ENCODE peak calls at places on chromosomes 1 and 21, in seven cellular contexts. S is GM12891, K is transverse colon, Q is tibial nerve, J is uterus, V is body of pancreas, L is H54. O is an unnamed sample.

GRCh38 chr1:26696645-26697440 is 1.0 kb downstream of the ARID1A start:
- DNase-seq in S (no peak), K (peak), Q (no peak), J (peak), V (peak), L (no peak), O (peak)

GRCh38 chr1:90475623-90476022 is 241.5 kb downstream of the BARHL2 start:
- DNase-seq in S (no peak), K (no peak), Q (no peak), J (no peak), V (no peak), L (no peak), O (no peak)

GRCh38 chr1:145947551-145947950 is 10.3 kb downstream of the LIX1L start:
- DNase-seq in S (no peak), K (no peak), Q (no peak), J (no peak), V (no peak), L (no peak), O (no peak)

GRCh38 chr1:184759651-184760050 is 5.0 kb upstream of the EDEM3 start:
- DNase-seq in S (no peak), K (no peak), Q (no peak), J (no peak), V (no peak), L (no peak), O (no peak)

GRCh38 chr1:198018529-198018928 is 101.4 kb downstream of the LHX9 start:
- DNase-seq in S (no peak), K (no peak), Q (no peak), J (no peak), V (no peak), L (peak), O (no peak)

GRCh38 chr1:41461790-41462679 is 22.4 kb downstream of the EDN2 start:
- DNase-seq in S (no peak), K (peak), Q (no peak), J (no peak), V (no peak), L (no peak), O (no peak)

GRCh38 chr1:118253310-118253903 is 68.4 kb upstream of the SPAG17 start:
- DNase-seq in S (no peak), K (no peak), Q (no peak), J (no peak), V (no peak), L (no peak), O (no peak)

GRCh38 chr1:182709225-182709764 is 24.9 kb upstream of the RGS8 start:
- DNase-seq in S (no peak), K (no peak), Q (no peak), J (no peak), V (no peak), L (no peak), O (no peak)

GRCh38 chr1:219587817-219588561 is 24.9 kb downstream of the ZC3H11B start:
- DNase-seq in S (no peak), K (no peak), Q (no peak), J (no peak), V (no peak), L (no peak), O (no peak)

GRCh38 chr1:168482106-168482505 is 61.7 kb downstream of the XCL2 start:
- DNase-seq in S (no peak), K (no peak), Q (no peak), J (no peak), V (no peak), L (no peak), O (no peak)

GRCh38 chr1:60130703-60131102 is 57.1 kb upstream of the C1orf87 start:
- DNase-seq in S (no peak), K (no peak), Q (no peak), J (no peak), V (no peak), L (no peak), O (no peak)

GRCh38 chr1:207959141-207959825 is 48.4 kb upstream of the CD34 start:
- DNase-seq in S (no peak), K (peak), Q (peak), J (peak), V (peak), L (no peak), O (peak)
- TF ChIP-seq POLR2A in S (no peak), K (no peak), Q (no peak), J (no peak), V (peak), L (no peak), O (no peak)

GRCh38 chr1:61395156-61395555 is 312.8 kb downstream of the NFIA start:
- DNase-seq in S (no peak), K (no peak), Q (no peak), J (no peak), V (no peak), L (no peak), O (no peak)

GRCh38 chr1:61391730-61392129 is 309.4 kb downstream of the NFIA start:
- DNase-seq in S (no peak), K (no peak), Q (no peak), J (no peak), V (no peak), L (no peak), O (no peak)

GRCh38 chr1:61389926-61390845 is 307.8 kb downstream of the NFIA start:
- DNase-seq in S (no peak), K (no peak), Q (no peak), J (no peak), V (no peak), L (no peak), O (no peak)

GRCh38 chr1:61393575-61393974 is 311.2 kb downstream of the NFIA start:
- DNase-seq in S (no peak), K (no peak), Q (no peak), J (no peak), V (no peak), L (no peak), O (no peak)

GRCh38 chr1:61392417-61393242 is 310.3 kb downstream of the NFIA start:
- DNase-seq in S (no peak), K (no peak), Q (no peak), J (no peak), V (no peak), L (no peak), O (no peak)
- TF ChIP-seq POLR2A in S (no peak), K (no peak), Q (no peak), J (no peak), V (no peak), L (no peak), O (no peak)

GRCh38 chr1:101566883-101567538 is 330.2 kb downstream of the S1PR1 start:
- DNase-seq in S (no peak), K (peak), Q (no peak), J (no peak), V (no peak), L (no peak), O (no peak)

DNA sequence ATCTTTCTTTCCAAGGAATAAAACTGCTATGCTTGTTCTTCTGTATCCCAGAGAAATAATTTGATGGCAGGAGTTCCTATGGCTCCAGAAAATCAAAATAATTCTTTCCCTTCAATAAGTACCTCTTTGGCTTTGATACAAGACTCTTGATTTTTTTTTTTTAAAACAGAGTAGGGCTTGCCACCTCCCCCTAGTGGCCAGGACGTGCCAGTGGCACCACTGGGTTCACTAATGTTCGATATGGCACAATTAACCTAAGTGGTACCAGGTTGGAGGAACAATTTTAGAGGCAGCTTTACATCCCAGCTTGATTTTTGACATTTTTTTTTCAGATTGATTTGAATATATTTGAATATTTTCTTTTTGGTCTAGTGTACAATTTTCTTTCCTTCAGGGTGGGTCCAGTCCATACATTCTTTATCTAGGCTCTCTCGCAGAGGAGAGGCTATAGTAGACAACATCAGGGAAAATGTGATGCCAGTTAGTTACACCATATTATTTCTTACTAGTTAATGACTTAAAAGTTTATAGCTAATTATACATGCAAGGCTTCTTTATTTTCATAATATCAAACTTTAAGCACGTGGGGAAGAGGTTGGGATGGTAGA is 330.9 kb downstream of the S1PR1 start:
- DNase-seq in S (peak), K (peak), Q (no peak), J (no peak), V (peak), L (peak), O (peak)
- TF ChIP-seq POLR2A in S (no peak), K (no peak), Q (no peak), J (no peak), V (no peak), L (no peak), O (no peak)

GRCh38 chr1:214285622-214286440 is 4.9 kb downstream of the SMYD2 start:
- DNase-seq in S (no peak), K (no peak), Q (no peak), J (no peak), V (no peak), L (no peak), O (no peak)
- TF ChIP-seq POLR2A in S (no peak), K (no peak), Q (no peak), J (no peak), V (no peak), L (no peak), O (no peak)

GRCh38 chr1:159749630-159750029 is 31.1 kb upstream of the DUSP23 start:
- DNase-seq in S (no peak), K (no peak), Q (no peak), J (no peak), V (no peak), L (no peak), O (no peak)

GRCh38 chr1:159753386-159753785 is 27.4 kb upstream of the DUSP23 start:
- DNase-seq in S (no peak), K (peak), Q (no peak), J (no peak), V (peak), L (no peak), O (no peak)

GRCh38 chr1:159755608-159756007 is 25.2 kb upstream of the DUSP23 start:
- DNase-seq in S (no peak), K (no peak), Q (no peak), J (no peak), V (no peak), L (no peak), O (no peak)

GRCh38 chr1:159751022-159751421 is 29.7 kb upstream of the DUSP23 start:
- DNase-seq in S (no peak), K (no peak), Q (no peak), J (no peak), V (no peak), L (no peak), O (no peak)

GRCh38 chr1:159752135-159752580 is 28.6 kb upstream of the DUSP23 start:
- DNase-seq in S (no peak), K (peak), Q (peak), J (peak), V (peak), L (no peak), O (no peak)
- TF ChIP-seq POLR2A in S (no peak), K (no peak), Q (no peak), J (no peak), V (no peak), L (no peak), O (no peak)

GRCh38 chr21:25607812-25608737 is 794 bp upstream of the MRPL39 start:
- DNase-seq in S (peak), K (peak), Q (peak), J (peak), V (peak), L (peak), O (peak)

GRCh38 chr21:25607151-25607811 is at the start of gene MRPL39:
- DNase-seq in S (peak), K (peak), Q (peak), J (peak), V (peak), L (peak), O (peak)
- TF ChIP-seq POLR2A in S (peak), K (peak), Q (no peak), J (no peak), V (peak), L (peak), O (peak)

GRCh38 chr1:52141513-52142219 is at the start of gene ZFYVE9:
- DNase-seq in S (peak), K (peak), Q (peak), J (peak), V (peak), L (peak), O (peak)
- TF ChIP-seq POLR2A in S (no peak), K (no peak), Q (peak), J (peak), V (peak), L (peak), O (peak)

GRCh38 chr1:215031392-215031791 is 51.1 kb upstream of the KCNK2 start:
- DNase-seq in S (no peak), K (no peak), Q (no peak), J (no peak), V (no peak), L (no peak), O (no peak)

GRCh38 chr1:215028954-215029353 is 53.6 kb upstream of the KCNK2 start:
- DNase-seq in S (no peak), K (no peak), Q (no peak), J (no peak), V (no peak), L (no peak), O (no peak)

DNA sequence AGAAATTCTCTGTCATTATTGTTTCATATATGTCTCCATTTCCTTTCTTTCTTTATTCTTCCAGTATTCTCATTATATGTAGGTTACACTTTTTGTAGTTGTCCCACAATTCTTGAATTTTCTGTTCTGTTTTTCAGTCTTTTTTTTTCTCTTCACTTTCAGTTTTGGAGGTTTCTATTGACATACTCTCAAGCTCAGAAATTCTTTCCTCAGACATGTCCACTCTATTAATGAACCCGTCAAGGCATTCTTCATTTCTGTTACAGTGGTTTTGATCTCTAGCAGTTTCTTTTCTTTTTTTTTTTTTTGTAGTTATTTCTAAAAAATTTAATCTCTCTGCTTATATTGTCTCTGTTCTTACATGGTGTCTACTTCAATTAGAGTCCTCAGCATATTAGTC is 49.6 kb upstream of the KCNK2 start:
- DNase-seq in S (no peak), K (no peak), Q (no peak), J (no peak), V (no peak), L (no peak), O (no peak)
- TF ChIP-seq POLR2A in S (no peak), K (no peak), Q (no peak), J (no peak), V (no peak), L (no peak), O (no peak)

O was measured in GM12892.